ENCODE peak calls at places on chromosome 20, in eight cellular contexts. Z, L, S, T, N, R, Y and K are unnamed samples.

GRCh38 chr20:34948030-34948429 is 7.6 kb downstream of the GSS start:
- DNase-seq in Y (peak; percentile 57), R (no peak), S (no peak), N (peak; percentile 90), Z (no peak), T (no peak), L (no peak), K (no peak)

GRCh38 chr20:63791497-63792156 is 39.4 kb downstream of the ZBTB46 start:
- DNase-seq in S (no peak), R (no peak), N (no peak), T (no peak), Z (no peak), Y (no peak), L (no peak), K (no peak)

GRCh38 chr20:48521121-48521520 is 306.7 kb downstream of the PREX1 start:
- DNase-seq in S (no peak), R (no peak), T (no peak), Z (no peak), L (no peak), Y (no peak), N (no peak), K (no peak)

GRCh38 chr20:49595811-49596545 is 28.0 kb upstream of the PTGIS start:
- DNase-seq in L (no peak), S (no peak), Y (no peak), Z (peak; percentile 49), T (no peak), R (no peak), N (no peak), K (no peak)

GRCh38 chr20:7841291-7841966 is 98.8 kb downstream of the HAO1 start:
- DNase-seq in T (no peak), S (no peak), L (no peak), N (peak; percentile 96), Z (no peak), R (no peak), Y (peak; percentile 7), K (no peak)

GRCh38 chr20:1405801-1406200 is 12.9 kb upstream of the FKBP1A start:
- DNase-seq in L (no peak), N (no peak), Y (no peak), R (no peak), Z (no peak), T (no peak), S (no peak), K (no peak)

GRCh38 chr20:37838769-37839431 is 64.0 kb upstream of the VSTM2L start:
- DNase-seq in T (no peak), Y (no peak), L (no peak), S (no peak), Z (no peak), N (peak; percentile 15), R (no peak), K (no peak)

GRCh38 chr20:21564127-21564773 is 50.4 kb upstream of the NKX2-2 start:
- DNase-seq in S (no peak), Y (no peak), Z (no peak), R (no peak), L (no peak), T (no peak), N (no peak), K (no peak)

GRCh38 chr20:50470249-50470858 is 39.8 kb upstream of the PTPN1 start:
- DNase-seq in R (no peak), L (no peak), S (no peak), T (no peak), Z (no peak), Y (no peak), N (peak; percentile 35), K (no peak)

GRCh38 chr20:49672109-49672681 is 41.5 kb downstream of the B4GALT5 start:
- DNase-seq in Z (no peak), Y (no peak), N (no peak), T (no peak), R (no peak), L (no peak), S (no peak), K (no peak)